ENCODE peak calls at places on chromosomes 13 and 19, in five cellular contexts. X is tibial artery; G is thoracic aorta; V is fibroblast of lung; T is naive thymus-derived CD4-positive, alpha-beta T cell. N is an unnamed sample. For H3K4me1, the result is how much of the 10 kb centered on the place peaks cover.

GRCh38 chr13:19781526-19781925 is 1.2 kb downstream of the PSPC1 start:
- DNase-seq in T (no peak), V (no peak), G (no peak), X (no peak), N (no peak)

GRCh38 chr13:30850204-30850866 is 55.7 kb upstream of the MEDAG start:
- DNase-seq in X (no peak), V (peak), G (no peak), T (no peak), N (no peak)

GRCh38 chr19:48418317-48419064 is 25.0 kb downstream of the GRIN2D start:
- DNase-seq in X (no peak), V (peak), T (no peak), G (no peak), N (no peak)

GRCh38 chr13:110275931-110276552 is 30.9 kb downstream of the COL4A1 start:
- DNase-seq in T (no peak), G (no peak), X (no peak), V (no peak), N (no peak)

GRCh38 chr13:94996445-94996844 is 284.1 kb upstream of the SOX21 start:
- DNase-seq in T (no peak), X (no peak), V (no peak), G (no peak), N (no peak)

GRCh38 chr13:40127925-40128324 is 472.5 kb downstream of the COG6 start:
- DNase-seq in T (no peak), V (no peak), X (no peak), G (no peak), N (no peak)

GRCh38 chr13:108828053-108828806 is 198.8 kb downstream of the MYO16 start:
- DNase-seq in T (no peak), V (no peak), X (no peak), G (no peak), N (no peak)

GRCh38 chr13:19185086-19185864 is 3.7 kb upstream of the TUBA3C start:
- DNase-seq in V (no peak), X (no peak), G (no peak), T (no peak), N (no peak)

GRCh38 chr13:51782026-51782710 is 21.8 kb downstream of the DHRS12 start:
- DNase-seq in T (no peak), G (no peak), V (no peak), X (no peak), N (no peak)

GRCh38 chr19:29714953-29715694 is at the start of gene C19orf12:
- DNase-seq in X (peak), G (no peak), V (peak), T (no peak), N (peak)

GRCh38 chr13:38637576-38637975 is 49.3 kb upstream of the FREM2 start:
- DNase-seq in G (no peak), V (no peak), T (no peak), X (no peak), N (no peak)

GRCh38 chr19:7348587-7349230 is at the start of gene ARHGEF18:
- DNase-seq in T (peak), V (no peak), X (peak), G (no peak), N (no peak)

GRCh38 chr19:7351861-7352260 is 3.1 kb downstream of the ARHGEF18 start:
- DNase-seq in V (no peak), X (no peak), G (no peak), T (no peak), N (no peak)

GRCh38 chr19:7349961-7350711 is 1.4 kb downstream of the ARHGEF18 start:
- DNase-seq in X (peak), V (no peak), G (no peak), T (peak), N (no peak)

GRCh38 chr19:7346488-7346971 is 2.2 kb upstream of the ARHGEF18 start:
- DNase-seq in T (no peak), X (peak), G (no peak), V (no peak), N (no peak)

DNA sequence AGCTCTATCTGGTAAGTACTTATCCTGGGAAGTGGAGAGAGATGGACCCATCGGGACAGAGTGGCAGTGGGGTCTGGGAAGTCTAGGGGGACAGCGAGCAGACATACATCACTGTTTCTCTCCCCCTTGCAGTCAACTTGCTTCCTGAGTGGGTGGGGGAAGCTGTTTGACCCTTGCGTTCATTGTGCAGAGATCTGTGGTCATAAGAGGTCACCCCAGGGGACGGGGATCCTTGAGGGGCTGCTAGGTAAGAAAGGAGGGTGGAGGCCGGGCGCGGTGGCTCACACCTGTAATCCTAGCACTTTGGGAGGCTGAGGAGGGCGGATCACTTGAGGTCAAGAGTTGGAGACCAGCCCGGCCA is 474 bp downstream of the ARHGEF18 start:
- DNase-seq in V (no peak), X (peak), G (no peak), T (no peak), N (no peak)
- H3K4me1 ChIP-seq in V (under half), X (under half), G (under half), T (under half), N (under half)

GRCh38 chr13:98761979-98762616 is 9.6 kb upstream of the SLC15A1 start:
- DNase-seq in V (no peak), G (no peak), T (no peak), X (no peak), N (no peak)
- H3K4me3 ChIP-seq in V (peak), G (no peak), T (no peak), X (peak), N (peak)

GRCh38 chr19:14091885-14092462 is 1.4 kb upstream of the SAMD1 start:
- DNase-seq in G (no peak), T (no peak), V (no peak), X (no peak), N (no peak)
- H3K27ac ChIP-seq in G (peak), T (peak), V (no peak), X (peak), N (peak)

DNA sequence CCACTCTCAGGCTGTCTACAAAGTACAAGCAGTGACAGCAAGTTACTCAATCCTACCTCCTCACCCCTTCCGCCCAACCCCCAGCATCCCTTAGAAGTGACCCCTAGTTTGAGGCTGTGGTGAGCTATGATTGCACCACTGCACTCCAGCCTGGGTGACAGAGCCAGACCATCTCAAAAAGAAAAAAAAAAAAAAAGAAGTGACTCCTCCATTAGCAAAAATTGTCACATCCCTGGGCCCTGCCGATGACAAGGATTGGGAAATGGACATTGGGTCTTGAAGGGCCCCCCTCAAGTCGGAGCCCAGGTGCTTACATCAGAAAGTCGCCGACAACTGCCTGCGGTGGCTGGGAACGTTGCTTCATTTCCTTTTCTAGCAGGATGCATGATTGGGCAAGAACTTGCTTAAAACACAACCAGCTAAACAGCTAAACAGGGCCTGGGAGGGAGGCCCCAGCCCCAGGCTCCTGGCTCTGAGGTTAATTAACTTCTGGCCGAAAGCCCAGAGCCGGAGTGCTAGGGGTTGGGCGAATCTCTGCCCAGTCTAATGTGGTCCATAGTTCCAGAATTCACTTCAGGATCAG is 15.3 kb downstream of the RAB3D start:
- DNase-seq in G (peak), V (peak), X (peak), T (peak), N (no peak)
- H3K4me1 ChIP-seq in G (under half), V (under half), X (under half), T (under half), N (under half)

GRCh38 chr13:113187263-113187669 is 21.2 kb downstream of the PCID2 start:
- DNase-seq in X (peak), T (no peak), V (peak), G (peak), N (peak)
- H3K4me3 ChIP-seq in X (no peak), T (no peak), V (no peak), G (no peak), N (peak)

DNA sequence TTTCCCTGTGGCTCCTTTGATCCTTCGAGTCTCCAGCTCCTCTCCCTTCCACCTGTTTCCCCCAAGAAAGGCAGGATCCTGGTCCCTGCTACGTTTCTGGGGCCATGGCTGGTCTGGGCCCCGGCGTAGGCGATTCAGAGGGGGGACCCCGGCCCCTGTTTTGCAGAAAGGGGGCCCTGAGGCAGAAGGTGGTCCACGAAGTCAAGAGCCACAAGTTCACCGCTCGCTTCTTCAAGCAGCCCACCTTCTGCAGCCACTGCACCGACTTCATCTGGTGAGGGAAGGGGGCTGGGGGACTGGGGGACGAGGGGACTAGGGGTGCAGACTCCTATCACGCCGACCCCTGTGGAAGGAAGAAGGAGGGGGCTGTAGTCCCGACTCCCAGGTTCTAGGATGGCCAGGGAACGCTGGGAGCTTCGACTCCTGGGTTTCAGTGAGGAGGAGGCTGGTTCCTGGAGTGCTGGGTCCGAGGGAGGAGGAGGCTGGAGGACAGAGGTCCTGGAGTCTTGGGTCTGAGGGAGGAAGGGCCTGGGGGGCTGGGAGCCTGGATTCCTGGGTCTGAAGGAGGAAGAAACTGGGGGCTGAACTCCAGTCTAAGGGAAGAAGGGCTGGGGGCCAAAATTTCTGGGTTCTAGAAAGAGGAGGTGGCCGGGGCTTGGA is 524 bp downstream of the PRKCG start:
- DNase-seq in T (no peak), G (no peak), V (no peak), X (no peak), N (no peak)
- H3K27ac ChIP-seq in T (no peak), G (no peak), V (no peak), X (no peak), N (no peak)

GRCh38 chr19:10748924-10749434 is 31.1 kb downstream of the DNM2 start:
- DNase-seq in X (no peak), G (no peak), T (no peak), V (peak), N (peak)

GRCh38 chr19:10747271-10747670 is 29.4 kb downstream of the DNM2 start:
- DNase-seq in V (no peak), T (no peak), X (no peak), G (no peak), N (no peak)

GRCh38 chr19:10747674-10748073 is 29.8 kb downstream of the DNM2 start:
- DNase-seq in G (no peak), T (no peak), X (no peak), V (no peak), N (no peak)

GRCh38 chr19:10749435-10750384 is 31.8 kb downstream of the DNM2 start:
- DNase-seq in X (no peak), V (no peak), G (no peak), T (no peak), N (no peak)

DNA sequence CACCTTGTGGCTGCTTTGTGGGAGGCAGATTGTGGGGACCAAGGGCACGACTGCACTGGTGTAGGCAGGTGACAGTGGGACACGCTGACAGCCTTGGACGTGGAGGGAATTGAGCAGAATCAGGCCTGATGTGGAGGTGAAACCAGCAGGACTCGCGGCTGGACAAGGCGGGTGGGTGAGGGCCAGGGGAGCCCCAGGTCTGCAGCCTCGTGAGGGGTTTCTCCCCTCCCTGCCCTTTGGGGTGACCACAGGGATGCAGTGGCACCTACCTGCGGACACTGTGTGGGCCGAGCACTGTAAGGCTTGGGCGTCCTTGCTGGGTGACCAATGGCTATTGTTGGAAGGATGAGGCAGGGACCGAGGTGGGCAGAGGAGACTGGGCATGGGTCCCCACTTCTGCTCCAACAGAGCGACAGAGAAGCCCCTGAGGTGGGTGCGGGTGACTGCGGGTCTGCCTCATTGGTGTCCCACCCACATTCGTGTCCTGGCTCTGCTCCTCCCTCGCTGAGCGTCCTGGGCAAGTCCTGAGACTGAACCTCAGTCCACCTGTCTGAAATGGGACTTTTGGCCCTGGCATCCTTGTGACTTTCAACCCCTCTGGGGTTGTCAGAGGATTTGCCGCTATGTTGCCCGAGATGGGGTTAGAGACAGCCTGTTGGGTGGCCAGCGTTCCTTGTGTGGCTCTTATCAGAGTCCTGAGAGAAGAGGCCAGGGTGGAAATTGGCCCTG is 30.5 kb downstream of the DNM2 start:
- DNase-seq in X (no peak), T (no peak), G (no peak), V (no peak), N (no peak)
- H3K4me1 ChIP-seq in X (under half), T (half or more), G (under half), V (under half), N (under half)

GRCh38 chr19:32863301-32863700 is 6.3 kb downstream of the SLC7A9 start:
- DNase-seq in T (no peak), G (no peak), X (peak), V (no peak), N (no peak)

GRCh38 chr19:32859591-32859990 is 10.0 kb downstream of the SLC7A9 start:
- DNase-seq in T (no peak), X (peak), V (no peak), G (no peak), N (no peak)

GRCh38 chr19:32862173-32862572 is 7.4 kb downstream of the SLC7A9 start:
- DNase-seq in G (no peak), X (peak), V (no peak), T (no peak), N (no peak)

GRCh38 chr19:32862741-32863140 is 6.8 kb downstream of the SLC7A9 start:
- DNase-seq in V (no peak), T (no peak), G (no peak), X (peak), N (no peak)

GRCh38 chr19:32861596-32861995 is 8.0 kb downstream of the SLC7A9 start:
- DNase-seq in X (peak), T (no peak), V (no peak), G (no peak), N (no peak)
- H3K4me3 ChIP-seq in X (no peak), T (no peak), V (no peak), G (no peak), N (no peak)

DNA sequence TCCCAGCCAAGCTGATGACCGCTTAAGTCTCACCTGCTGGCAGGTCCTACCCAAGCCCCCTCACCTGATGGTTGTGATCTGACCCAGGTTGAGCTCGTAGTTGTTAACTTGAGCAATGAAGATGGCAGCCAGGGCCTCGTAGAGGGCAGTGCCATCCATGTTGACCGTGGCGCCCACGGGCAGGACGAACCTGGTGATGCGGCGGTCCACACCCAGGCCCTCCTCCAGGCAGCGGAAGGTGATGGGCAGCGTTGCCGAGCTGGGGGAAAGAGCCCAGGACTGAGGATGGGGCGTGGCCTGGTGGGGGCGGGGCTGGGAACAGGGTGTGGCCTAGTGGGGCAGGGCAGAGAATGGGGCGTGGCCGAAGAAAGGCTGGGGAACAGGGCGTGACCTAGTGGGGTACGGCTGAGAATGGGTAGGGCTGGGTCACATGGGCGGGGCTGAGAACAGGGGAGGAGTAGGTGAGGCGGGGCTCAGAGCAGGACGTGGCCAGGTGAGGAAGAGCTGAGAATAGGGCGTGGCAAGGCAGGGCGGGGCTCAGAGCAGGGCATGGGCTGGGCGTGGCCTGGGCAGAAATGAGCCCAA is 12.9 kb downstream of the OR7C2 start:
- DNase-seq in T (no peak), V (no peak), X (no peak), G (no peak), N (no peak)
- H3K27ac ChIP-seq in T (no peak), V (no peak), X (no peak), G (no peak), N (no peak)

GRCh38 chr13:46607768-46608553 is 55.0 kb downstream of the LRCH1 start:
- DNase-seq in X (no peak), T (no peak), V (no peak), G (no peak), N (no peak)
- H3K4me1 ChIP-seq in X (under half), T (under half), V (under half), G (under half), N (under half)